ENCODE peak calls at places on chromosomes 7 and 10, in six cellular contexts. S is GM23338; B is transverse colon; J is CD8-positive, alpha-beta memory T cell; E is Panc1; G is cardiac muscle cell. R is an unnamed sample. For H3K27me3 and H3K4me1, the result is how much of the 10 kb centered on the place peaks cover.

GRCh38 chr7:113320419-113320818 is 202.1 kb upstream of the SMIM30 start:
- DNase-seq in S (no peak), B (no peak), J (no peak), E (no peak), G (no peak), R (no peak)

GRCh38 chr7:138924551-138925225 is 56.5 kb downstream of the KIAA1549 start:
- DNase-seq in S (no peak), B (no peak), J (no peak), E (no peak), G (no peak), R (no peak)

GRCh38 chr10:80324086-80324485 is 32.5 kb downstream of the DYDC1 start:
- DNase-seq in S (no peak), B (no peak), J (no peak), E (no peak), G (no peak), R (peak)

GRCh38 chr7:106062521-106062931 is 49.6 kb downstream of the SYPL1 start:
- DNase-seq in S (no peak), B (no peak), J (no peak), E (no peak), G (no peak), R (no peak)

GRCh38 chr7:55251313-55251712 is 113.8 kb upstream of the LANCL2 start:
- DNase-seq in S (no peak), B (no peak), J (no peak), E (no peak), G (no peak), R (no peak)

GRCh38 chr7:1555046-1555812 is 776 bp downstream of the TMEM184A start:
- DNase-seq in S (peak), B (peak), J (no peak), E (no peak), G (peak), R (no peak)

GRCh38 chr7:25752967-25753791 is 398.8 kb upstream of the NFE2L3 start:
- DNase-seq in S (peak), B (no peak), J (no peak), E (no peak), G (peak), R (no peak)

GRCh38 chr10:97356318-97356914 is 21.9 kb upstream of the FRAT2 start:
- DNase-seq in S (no peak), B (no peak), J (peak), E (no peak), G (no peak), R (no peak)

GRCh38 chr7:94907420-94908203 is at the start of gene PPP1R9A:
- DNase-seq in S (peak), B (peak), J (no peak), E (no peak), G (peak), R (peak)

GRCh38 chr7:29139191-29139590 is 7.1 kb downstream of the CPVL start:
- DNase-seq in S (no peak), B (no peak), J (no peak), E (no peak), G (no peak), R (no peak)

GRCh38 chr7:114412548-114412947 is 2.1 kb upstream of the FOXP2 start:
- DNase-seq in S (no peak), B (no peak), J (no peak), E (no peak), G (no peak), R (no peak)

GRCh38 chr7:129066290-129067131 is 11.6 kb upstream of the TNPO3 start:
- DNase-seq in S (peak), B (no peak), J (no peak), E (no peak), G (no peak), R (peak)

GRCh38 chr7:112390167-112390566 is 60.1 kb upstream of the IFRD1 start:
- DNase-seq in S (no peak), B (no peak), J (no peak), E (no peak), G (no peak), R (no peak)

GRCh38 chr10:46234026-46234425 is 52.8 kb upstream of the ANTXRL start:
- DNase-seq in S (no peak), B (no peak), J (no peak), E (no peak), G (no peak), R (no peak)

GRCh38 chr10:133400624-133401424 is 6.9 kb downstream of the MTG1 start:
- DNase-seq in S (no peak), B (no peak), J (no peak), E (no peak), G (no peak), R (no peak)

GRCh38 chr10:49049660-49050059 is 65.7 kb downstream of the VSTM4 start:
- DNase-seq in S (peak), B (no peak), J (no peak), E (no peak), G (no peak), R (no peak)

GRCh38 chr7:7327423-7327822 is 145.1 kb downstream of the C1GALT1 start:
- DNase-seq in S (no peak), B (no peak), J (no peak), E (no peak), G (no peak), R (no peak)

GRCh38 chr7:20352573-20353304 is 22.0 kb downstream of the ITGB8 start:
- DNase-seq in S (no peak), B (no peak), J (no peak), E (no peak), G (no peak), R (no peak)

GRCh38 chr7:11748884-11749283 is 83.1 kb downstream of the THSD7A start:
- DNase-seq in S (peak), B (no peak), J (no peak), E (no peak), G (no peak), R (peak)

GRCh38 chr10:100713049-100713858 is 32.1 kb upstream of the PAX2 start:
- DNase-seq in S (peak), B (no peak), J (no peak), E (no peak), G (no peak), R (no peak)

GRCh38 chr7:159136013-159136412 is 8.7 kb downstream of the VIPR2 start:
- DNase-seq in S (no peak), B (no peak), J (no peak), E (no peak), G (no peak), R (no peak)

GRCh38 chr7:54988516-54988915 is 30.3 kb upstream of the EGFR start:
- DNase-seq in S (no peak), B (no peak), J (no peak), E (no peak), G (no peak), R (no peak)

GRCh38 chr7:151540146-151540545 is 20.5 kb upstream of the RHEB start:
- DNase-seq in S (no peak), B (no peak), J (no peak), E (no peak), G (no peak), R (no peak)
- H3K4me3 ChIP-seq in S (no peak), B (no peak), J (no peak), E (no peak), G (no peak), R (no peak)

GRCh38 chr10:1559311-1559710 is 178.0 kb downstream of the ADARB2 start:
- DNase-seq in S (no peak), B (no peak), J (no peak), E (no peak), G (no peak), R (no peak)
- H3K27me3 ChIP-seq in S (under half), B (under half), J (under half), E (under half), G (under half), R (half or more)

DNA sequence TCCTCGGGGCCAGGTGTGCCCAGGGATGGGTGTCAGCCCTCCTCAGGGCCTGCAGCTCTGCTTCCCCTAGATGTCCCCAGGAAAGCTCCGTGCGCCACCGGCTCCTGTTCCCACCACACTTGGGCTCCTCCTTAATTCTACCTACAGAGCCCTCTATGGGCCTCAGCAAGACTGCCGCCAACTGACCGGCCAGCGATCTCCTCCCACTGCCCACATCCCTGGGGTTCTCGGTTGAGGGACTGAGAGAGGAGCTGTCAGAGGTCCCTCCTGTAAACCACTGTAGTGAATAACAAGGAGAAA is 5.3 kb upstream of the LDB3 start:
- DNase-seq in S (no peak), B (no peak), J (no peak), E (no peak), G (no peak), R (no peak)
- H3K4me1 ChIP-seq in S (under half), B (under half), J (under half), E (under half), G (half or more), R (under half)

DNA sequence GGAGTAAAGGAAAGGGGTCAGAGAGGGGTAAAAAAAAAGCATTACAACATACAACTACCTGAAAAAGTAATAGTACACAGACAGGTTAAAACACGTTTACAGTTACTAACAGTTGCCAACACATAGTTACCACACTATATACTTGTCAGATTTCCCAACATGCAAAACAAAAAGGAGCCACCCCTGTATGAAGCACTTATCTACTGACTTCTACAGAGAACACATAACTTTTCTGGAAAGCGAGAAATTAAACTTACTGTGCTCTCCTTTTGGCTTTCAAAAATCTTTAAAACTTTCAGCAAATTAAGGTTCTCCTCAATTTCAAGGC is 2.1 kb downstream of the ABI1 start:
- DNase-seq in S (no peak), B (no peak), J (no peak), E (no peak), G (no peak), R (no peak)
- H3K4me3 ChIP-seq in S (peak), B (peak), J (peak), E (peak), G (peak), R (peak)

GRCh38 chr7:157693521-157694388 is 357.0 kb downstream of the DNAJB6 start:
- DNase-seq in S (no peak), B (no peak), J (no peak), E (no peak), G (peak), R (no peak)
- H3K27me3 ChIP-seq in S (half or more), B (half or more), J (under half), E (under half), G (half or more), R (half or more)

R was measured in A673.